ENCODE peak calls at places on chromosomes 13 and 19, in ten cellular contexts. K is tibial nerve, I is cardiac fibroblast, U is breast epithelium, C is transverse colon, Z is Peyer's patch, T is AG10803, E is coronary artery, H is IMR-90, W is choroid plexus epithelial cell. O is an unnamed sample.

GRCh38 chr13:42001580-42001979 is 40.7 kb upstream of the VWA8 start:
- DNase-seq in K (no peak), C (no peak), W (peak), T (peak), Z (no peak), H (peak), I (peak), U (no peak), E (no peak), O (no peak)

GRCh38 chr13:50123002-50123401 is 107.8 kb downstream of the KCNRG start:
- DNase-seq in U (no peak), I (no peak), H (no peak), T (no peak), E (no peak), Z (no peak), W (no peak), K (no peak), C (no peak), O (no peak)

GRCh38 chr13:35485451-35485850 is 9.0 kb upstream of the MAB21L1 start:
- DNase-seq in K (no peak), Z (no peak), C (no peak), U (no peak), I (no peak), W (no peak), E (no peak), H (no peak), T (no peak), O (no peak)

GRCh38 chr19:37304190-37304883 is 66.6 kb upstream of the ZNF527 start:
- DNase-seq in K (no peak), W (no peak), T (no peak), I (peak), C (peak), H (no peak), U (no peak), Z (no peak), E (no peak), O (no peak)

GRCh38 chr13:30816733-30817132 is 81.4 kb downstream of the ALOX5AP start:
- DNase-seq in I (peak), T (no peak), H (no peak), W (no peak), Z (no peak), U (no peak), C (no peak), K (no peak), E (no peak), O (no peak)

GRCh38 chr19:15210323-15210774 is 9.6 kb upstream of the NOTCH3 start:
- DNase-seq in E (peak), U (no peak), K (no peak), Z (peak), T (peak), I (peak), C (no peak), H (peak), W (no peak), O (no peak)

GRCh38 chr13:20525144-20525600 is 485 bp downstream of the CRYL1 start:
- DNase-seq in Z (peak), C (peak), H (no peak), W (no peak), I (peak), E (no peak), U (no peak), T (no peak), K (no peak), O (no peak)

GRCh38 chr19:45591004-45591637 is 6.5 kb upstream of the OPA3 start:
- DNase-seq in H (peak), U (peak), E (no peak), I (no peak), Z (peak), T (no peak), W (peak), C (peak), K (no peak), O (no peak)

GRCh38 chr13:94178625-94179244 is 300.7 kb downstream of the DCT start:
- DNase-seq in T (no peak), K (no peak), W (peak), C (no peak), Z (no peak), H (peak), E (no peak), I (no peak), U (no peak), O (peak)

GRCh38 chr19:14063100-14063499 is 1.2 kb upstream of the PALM3 start:
- DNase-seq in H (no peak), Z (no peak), E (no peak), T (no peak), I (no peak), W (no peak), U (no peak), K (no peak), C (no peak), O (no peak)

GRCh38 chr19:44998025-44998424 is 3.2 kb upstream of the RELB start:
- DNase-seq in H (no peak), E (no peak), W (no peak), C (no peak), T (no peak), U (no peak), Z (no peak), K (no peak), I (no peak), O (no peak)

GRCh38 chr13:114142640-114143490 is 10.4 kb upstream of the RASA3 start:
- DNase-seq in W (no peak), T (no peak), C (peak), I (no peak), K (no peak), E (no peak), Z (peak), H (peak), U (no peak), O (no peak)

GRCh38 chr13:110308377-110309158 is 1.5 kb downstream of the COL4A2 start:
- DNase-seq in K (no peak), Z (peak), H (no peak), C (no peak), W (peak), U (no peak), E (peak), T (peak), I (peak), O (no peak)

GRCh38 chr13:19268331-19268730 is 86.7 kb upstream of the TUBA3C start:
- DNase-seq in H (no peak), E (no peak), Z (no peak), K (no peak), C (no peak), W (no peak), T (no peak), U (no peak), I (no peak), O (no peak)

GRCh38 chr19:17021793-17022590 is 4.6 kb downstream of the CPAMD8 start:
- DNase-seq in W (peak), E (no peak), C (no peak), I (peak), T (peak), K (no peak), Z (no peak), H (peak), U (no peak), O (no peak)

GRCh38 chr19:38675611-38676010 is 28.2 kb downstream of the ACTN4 start:
- DNase-seq in C (no peak), H (no peak), T (no peak), K (no peak), I (no peak), U (no peak), W (no peak), E (no peak), Z (peak), O (no peak)

GRCh38 chr13:113819731-113820715 is 43.9 kb downstream of the GAS6 start:
- DNase-seq in I (no peak), W (peak), U (no peak), H (no peak), K (no peak), C (no peak), Z (no peak), E (no peak), T (peak), O (no peak)

DNA sequence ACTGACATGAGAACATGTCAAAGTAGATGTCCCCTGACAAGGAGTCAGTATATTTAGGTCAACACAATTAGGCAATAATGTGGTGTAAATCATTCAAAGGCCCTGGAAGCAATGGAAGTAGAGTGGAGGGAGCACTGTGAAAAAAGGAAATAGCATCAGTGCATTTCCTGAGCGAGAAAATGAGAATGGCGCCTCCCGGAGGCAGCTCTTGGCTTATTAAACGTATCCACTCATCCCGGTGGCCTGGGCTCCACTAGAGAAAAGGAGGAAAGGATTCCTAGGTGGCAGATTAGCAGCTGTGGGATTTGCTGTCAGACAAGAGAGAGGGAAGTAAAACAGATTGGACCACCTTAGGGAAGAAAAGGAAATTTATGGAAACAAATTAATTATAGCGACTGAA is 173.7 kb upstream of the TMTC4 start:
- DNase-seq in H (no peak), E (no peak), C (no peak), Z (no peak), W (no peak), U (no peak), K (no peak), T (no peak), I (no peak), O (no peak)
- TF ChIP-seq CTCF in H (no peak), E (no peak), C (no peak), Z (no peak), W (no peak), U (no peak), K (no peak), T (no peak), I (no peak), O (no peak)

GRCh38 chr19:2329162-2329505 is 650 bp downstream of the SPPL2B start:
- DNase-seq in K (no peak), I (no peak), H (no peak), T (no peak), Z (no peak), C (no peak), W (no peak), E (no peak), U (no peak), O (no peak)

GRCh38 chr19:2327773-2328400 is 499 bp downstream of the LSM7 start:
- DNase-seq in U (no peak), K (no peak), W (peak), H (peak), Z (peak), T (peak), E (no peak), I (peak), C (peak), O (peak)

GRCh38 chr19:2325261-2326046 is 2.9 kb downstream of the LSM7 start:
- DNase-seq in E (no peak), U (no peak), T (no peak), W (no peak), H (no peak), I (no peak), Z (peak), K (no peak), C (no peak), O (no peak)

GRCh38 chr19:2328401-2329161 is at the start of the genes LSM7 and SPPL2B:
- DNase-seq in E (peak), H (peak), C (peak), W (peak), U (peak), I (peak), K (peak), T (peak), Z (peak), O (peak)

GRCh38 chr19:2326699-2327360 is 1.6 kb downstream of the LSM7 start:
- DNase-seq in I (no peak), K (no peak), E (no peak), U (no peak), H (no peak), T (no peak), W (no peak), Z (no peak), C (no peak), O (no peak)
- H3K4me3 ChIP-seq in I (peak), K (no peak), E (no peak), U (no peak), H (no peak), T (no peak), W (no peak), Z (no peak), C (no peak), O (peak)

GRCh38 chr19:47896019-47896418 is 9.9 kb upstream of the SULT2A1 start:
- DNase-seq in T (no peak), H (no peak), E (no peak), W (no peak), Z (no peak), K (no peak), C (no peak), I (no peak), U (no peak), O (no peak)
- TF ChIP-seq CTCF in T (no peak), H (no peak), E (no peak), W (no peak), Z (no peak), K (no peak), C (no peak), I (no peak), U (no peak), O (no peak)

GRCh38 chr13:99894835-99895427 is 76.6 kb downstream of the ZIC5 start:
- DNase-seq in U (no peak), I (peak), T (no peak), C (peak), H (no peak), K (no peak), W (no peak), E (no peak), Z (no peak), O (no peak)

GRCh38 chr13:99894105-99894504 is 77.5 kb downstream of the ZIC5 start:
- DNase-seq in I (no peak), W (no peak), K (no peak), U (no peak), H (no peak), Z (no peak), C (no peak), T (no peak), E (no peak), O (no peak)

GRCh38 chr13:99895999-99896695 is 75.4 kb downstream of the ZIC5 start:
- DNase-seq in U (no peak), K (no peak), T (no peak), E (no peak), H (no peak), I (no peak), W (no peak), C (no peak), Z (no peak), O (no peak)

GRCh38 chr13:99896712-99897440 is 74.7 kb downstream of the ZIC5 start:
- DNase-seq in U (no peak), E (no peak), K (no peak), W (no peak), Z (no peak), H (no peak), C (no peak), I (no peak), T (no peak), O (no peak)

DNA sequence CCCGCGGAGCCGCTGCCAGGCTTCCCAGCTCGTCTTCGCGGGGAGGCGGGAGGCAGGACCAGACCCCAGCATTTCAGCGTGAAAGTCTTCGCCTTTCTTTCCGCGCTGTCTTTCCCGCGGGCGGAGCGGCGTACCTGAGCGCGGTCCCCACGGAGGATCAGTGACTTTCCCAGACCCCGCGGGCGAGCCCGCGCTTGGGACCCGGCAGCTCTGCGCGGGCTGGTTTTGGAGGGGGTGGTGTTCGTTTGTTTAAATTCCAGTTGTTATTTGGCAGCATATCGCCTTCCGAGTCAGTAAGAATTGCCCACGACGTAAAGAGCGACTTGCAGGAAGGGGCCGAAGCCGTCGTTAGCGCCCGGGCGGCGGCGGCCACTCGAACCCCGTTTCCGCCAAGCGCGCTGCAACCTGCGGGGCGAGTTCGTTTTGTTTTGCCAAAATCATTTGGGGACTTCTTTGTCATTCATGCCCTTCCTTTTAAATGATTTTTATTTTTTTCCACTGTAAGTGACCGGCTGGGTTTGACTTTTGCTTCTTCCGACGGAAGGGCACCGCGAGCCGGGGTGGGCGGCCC is 76.1 kb downstream of the ZIC5 start:
- DNase-seq in E (no peak), C (no peak), U (no peak), K (no peak), W (no peak), Z (no peak), H (no peak), T (no peak), I (no peak), O (no peak)
- H3K4me3 ChIP-seq in E (peak), C (peak), U (peak), K (peak), W (peak), Z (peak), H (no peak), T (peak), I (peak), O (no peak)

DNA sequence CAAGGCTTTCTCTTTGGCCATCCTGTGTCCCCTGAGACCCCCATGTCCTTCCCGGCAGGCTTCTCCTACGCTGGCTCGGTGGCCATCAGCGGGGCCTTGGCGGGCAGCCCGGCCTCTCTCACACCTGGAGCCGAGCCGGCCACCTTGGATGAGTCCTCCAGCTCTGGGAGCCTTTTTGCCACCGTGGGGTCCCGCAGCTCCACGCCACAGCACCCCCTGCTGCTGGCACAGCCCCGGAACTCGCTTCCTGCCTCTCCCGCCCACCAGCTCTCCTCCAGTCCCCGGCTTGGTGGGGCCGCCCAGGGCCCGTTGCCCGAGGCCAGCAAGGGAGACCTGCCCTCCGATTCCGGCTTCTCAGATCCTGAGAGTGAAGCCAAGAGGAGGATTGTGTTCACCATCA is 14.2 kb downstream of the PLEKHJ1 start:
- DNase-seq in C (no peak), H (no peak), Z (no peak), W (peak), K (no peak), E (no peak), U (no peak), I (no peak), T (no peak), O (no peak)
- TF ChIP-seq CTCF in C (no peak), H (peak), Z (no peak), W (peak), K (no peak), E (no peak), U (no peak), I (peak), T (no peak), O (no peak)

GRCh38 chr13:48004201-48004600 is 3.1 kb upstream of the SUCLA2 start:
- DNase-seq in K (no peak), Z (no peak), H (no peak), T (no peak), I (no peak), E (no peak), C (no peak), U (no peak), W (no peak), O (no peak)

GRCh38 chr13:48001127-48001881 is at the start of gene SUCLA2:
- DNase-seq in C (peak), Z (peak), T (peak), H (peak), I (peak), W (peak), K (peak), U (peak), E (peak), O (peak)

GRCh38 chr13:48000559-48001126 is 430 bp downstream of the SUCLA2 start:
- DNase-seq in C (peak), H (peak), U (peak), K (no peak), W (peak), Z (no peak), I (peak), T (no peak), E (no peak), O (no peak)

GRCh38 chr13:47997384-47997783 is 3.7 kb downstream of the SUCLA2 start:
- DNase-seq in W (no peak), U (no peak), I (no peak), K (no peak), T (no peak), H (no peak), C (no peak), E (no peak), Z (no peak), O (no peak)

DNA sequence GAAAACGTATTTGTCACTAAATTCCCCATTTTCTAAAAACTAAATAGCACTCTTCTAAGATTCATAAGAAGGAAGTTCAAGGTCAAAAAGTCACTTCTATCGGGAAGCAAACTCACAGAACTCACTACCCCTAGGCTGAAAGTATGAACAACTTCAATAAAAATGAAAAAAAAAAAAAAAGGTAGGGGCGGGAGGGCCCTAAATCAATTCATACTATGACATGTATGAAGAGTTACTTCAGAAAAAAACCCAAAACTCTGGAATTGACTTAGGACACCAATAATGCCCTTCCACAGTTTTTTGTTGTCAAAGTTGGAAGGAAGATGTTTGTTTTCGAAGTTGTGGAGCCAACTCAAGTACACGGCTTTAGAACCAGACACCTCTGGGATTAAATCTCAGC is 1.1 kb downstream of the SUCLA2 start:
- DNase-seq in Z (no peak), E (no peak), K (no peak), U (no peak), W (no peak), C (no peak), T (no peak), H (no peak), I (peak), O (no peak)
- H3K4me3 ChIP-seq in Z (peak), E (peak), K (peak), U (peak), W (peak), C (peak), T (peak), H (peak), I (peak), O (peak)

DNA sequence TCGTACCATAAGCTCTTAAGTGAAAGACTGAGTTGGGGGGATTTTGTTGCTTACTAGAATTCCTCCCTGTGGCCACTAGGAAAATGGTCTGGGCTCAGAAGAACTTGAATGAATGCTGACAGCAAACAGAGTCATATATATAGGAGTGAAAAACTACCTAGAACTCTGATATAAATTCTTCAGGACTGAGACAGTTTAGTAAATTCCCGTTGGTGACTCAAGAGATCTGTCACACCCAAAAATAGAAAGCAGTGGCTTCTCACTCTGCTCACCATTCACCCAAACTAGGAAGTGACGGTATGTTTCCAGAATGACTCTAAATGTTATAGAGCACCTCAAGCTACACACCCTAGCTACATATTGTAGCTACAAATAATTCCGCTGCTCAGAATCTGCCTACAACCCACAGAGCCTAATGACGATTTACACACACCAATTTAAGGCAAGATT is 116.2 kb downstream of the TBC1D4 start:
- DNase-seq in K (no peak), I (peak), E (no peak), C (no peak), H (peak), U (no peak), W (peak), T (peak), Z (no peak), O (no peak)
- TF ChIP-seq CTCF in K (no peak), I (peak), E (no peak), C (no peak), H (peak), U (no peak), W (peak), T (peak), Z (no peak), O (no peak)

DNA sequence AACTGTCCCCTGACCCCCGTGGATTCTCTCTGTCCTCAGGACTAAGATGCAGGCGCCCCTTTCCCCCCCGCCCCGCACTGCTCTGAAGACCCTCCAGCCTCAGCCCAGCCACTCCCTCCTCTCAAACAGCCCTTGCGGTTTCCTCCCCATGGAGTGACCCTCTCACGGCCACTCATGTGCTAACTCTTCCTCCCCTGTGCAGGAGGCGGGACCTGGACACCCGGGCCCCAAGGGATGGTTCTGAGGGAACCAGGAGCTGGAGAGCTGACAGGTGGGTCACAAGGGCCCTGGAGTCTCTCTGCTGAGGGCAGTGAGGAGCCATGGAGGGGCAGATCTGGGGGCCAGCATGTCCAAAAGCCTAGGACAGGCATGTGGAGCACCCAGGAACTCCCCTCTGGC is 1.9 kb downstream of the ISOC2 start:
- DNase-seq in Z (no peak), C (no peak), W (no peak), H (no peak), T (no peak), U (no peak), I (no peak), K (no peak), E (no peak), O (no peak)
- H3K4me3 ChIP-seq in Z (no peak), C (no peak), W (no peak), H (no peak), T (peak), U (no peak), I (no peak), K (no peak), E (no peak), O (no peak)